ENCODE peak calls at places on chromosomes 7 and 10, in four cellular contexts. One of them, this sample, is unnamed. For H3K27me3 and H3K36me3, the result is how much of the 10 kb centered on the place peaks cover.

GRCh38 chr10:26725837-26726727 is 28.6 kb downstream of the PDSS1 start:
- DNase-seq in CD4-positive, alpha-beta memory T cell: peak
- DNase-seq in A673: peak
- DNase-seq in K562: peak
- DNase-seq in this sample: peak

GRCh38 chr7:130491841-130492518 is at the start of gene MEST:
- DNase-seq in CD4-positive, alpha-beta memory T cell: no peak
- DNase-seq in A673: peak
- DNase-seq in K562: no peak
- DNase-seq in this sample: peak

GRCh38 chr10:80261316-80262030 is 28.0 kb downstream of the MAT1A start:
- DNase-seq in CD4-positive, alpha-beta memory T cell: no peak
- DNase-seq in A673: no peak
- DNase-seq in K562: no peak
- DNase-seq in this sample: no peak

GRCh38 chr7:124388751-124389150 is 355.9 kb upstream of the TMEM229A start:
- DNase-seq in CD4-positive, alpha-beta memory T cell: no peak
- DNase-seq in A673: no peak
- DNase-seq in K562: no peak
- DNase-seq in this sample: no peak

GRCh38 chr7:154781369-154782303 is 221.3 kb downstream of the PAXIP1 start:
- DNase-seq in CD4-positive, alpha-beta memory T cell: no peak
- DNase-seq in A673: no peak
- DNase-seq in K562: no peak
- DNase-seq in this sample: no peak

GRCh38 chr7:47380325-47381131 is 201.4 kb downstream of the TNS3 start:
- DNase-seq in CD4-positive, alpha-beta memory T cell: no peak
- DNase-seq in A673: no peak
- DNase-seq in K562: peak
- DNase-seq in this sample: peak

GRCh38 chr7:712601-713457 is 13.7 kb upstream of the DNAAF5 start:
- DNase-seq in CD4-positive, alpha-beta memory T cell: no peak
- DNase-seq in A673: no peak
- DNase-seq in K562: no peak
- DNase-seq in this sample: peak

GRCh38 chr7:108515013-108515412 is 10.9 kb downstream of the PNPLA8 start:
- DNase-seq in CD4-positive, alpha-beta memory T cell: no peak
- DNase-seq in A673: peak
- DNase-seq in K562: no peak
- DNase-seq in this sample: no peak

GRCh38 chr7:128037880-128038619 is 6.8 kb upstream of the LRRC4 start:
- DNase-seq in CD4-positive, alpha-beta memory T cell: no peak
- DNase-seq in A673: no peak
- DNase-seq in K562: no peak
- DNase-seq in this sample: no peak

GRCh38 chr7:121097577-121097976 is 109.1 kb downstream of the CPED1 start:
- DNase-seq in CD4-positive, alpha-beta memory T cell: no peak
- DNase-seq in A673: no peak
- DNase-seq in K562: no peak
- DNase-seq in this sample: no peak

GRCh38 chr7:48130658-48131108 is 40.6 kb upstream of the ABCA13 start:
- DNase-seq in CD4-positive, alpha-beta memory T cell: no peak
- DNase-seq in A673: no peak
- DNase-seq in K562: no peak
- DNase-seq in this sample: no peak

GRCh38 chr7:42605800-42606199 is 306.1 kb downstream of the C7orf25 start:
- DNase-seq in CD4-positive, alpha-beta memory T cell: no peak
- DNase-seq in A673: no peak
- DNase-seq in K562: no peak
- DNase-seq in this sample: no peak

GRCh38 chr7:26103541-26104070 is 48.4 kb upstream of the NFE2L3 start:
- DNase-seq in CD4-positive, alpha-beta memory T cell: no peak
- DNase-seq in A673: no peak
- DNase-seq in K562: no peak
- DNase-seq in this sample: no peak

GRCh38 chr10:18044976-18045720 is 93.4 kb downstream of the SLC39A12 start:
- DNase-seq in CD4-positive, alpha-beta memory T cell: no peak
- DNase-seq in A673: peak
- DNase-seq in K562: no peak
- DNase-seq in this sample: no peak

GRCh38 chr7:25894902-25895791 is 256.9 kb upstream of the NFE2L3 start:
- DNase-seq in CD4-positive, alpha-beta memory T cell: peak
- DNase-seq in A673: peak
- DNase-seq in K562: peak
- DNase-seq in this sample: peak

GRCh38 chr7:28088032-28088431 is 92.6 kb downstream of the JAZF1 start:
- DNase-seq in CD4-positive, alpha-beta memory T cell: no peak
- DNase-seq in A673: no peak
- DNase-seq in K562: no peak
- DNase-seq in this sample: no peak

GRCh38 chr7:154852205-154852604 is 150.7 kb downstream of the PAXIP1 start:
- DNase-seq in CD4-positive, alpha-beta memory T cell: no peak
- DNase-seq in A673: no peak
- DNase-seq in K562: no peak
- DNase-seq in this sample: no peak

GRCh38 chr7:29811597-29811996 is 5.3 kb downstream of the WIPF3 start:
- DNase-seq in CD4-positive, alpha-beta memory T cell: no peak
- DNase-seq in A673: no peak
- DNase-seq in K562: no peak
- DNase-seq in this sample: no peak

GRCh38 chr7:156000601-156001396 is 188.5 kb upstream of the SHH start:
- DNase-seq in CD4-positive, alpha-beta memory T cell: no peak
- DNase-seq in A673: no peak
- DNase-seq in K562: no peak
- DNase-seq in this sample: peak
- H3K27me3 ChIP-seq in CD4-positive, alpha-beta memory T cell: under half
- H3K27me3 ChIP-seq in A673: under half
- H3K27me3 ChIP-seq in K562: half or more
- H3K27me3 ChIP-seq in this sample: under half

GRCh38 chr10:30216811-30217210 is 132.3 kb downstream of the MTPAP start:
- DNase-seq in CD4-positive, alpha-beta memory T cell: no peak
- DNase-seq in A673: no peak
- DNase-seq in K562: no peak
- DNase-seq in this sample: no peak
- H3K4me3 ChIP-seq in CD4-positive, alpha-beta memory T cell: no peak
- H3K4me3 ChIP-seq in A673: no peak
- H3K4me3 ChIP-seq in K562: no peak
- H3K4me3 ChIP-seq in this sample: no peak

DNA sequence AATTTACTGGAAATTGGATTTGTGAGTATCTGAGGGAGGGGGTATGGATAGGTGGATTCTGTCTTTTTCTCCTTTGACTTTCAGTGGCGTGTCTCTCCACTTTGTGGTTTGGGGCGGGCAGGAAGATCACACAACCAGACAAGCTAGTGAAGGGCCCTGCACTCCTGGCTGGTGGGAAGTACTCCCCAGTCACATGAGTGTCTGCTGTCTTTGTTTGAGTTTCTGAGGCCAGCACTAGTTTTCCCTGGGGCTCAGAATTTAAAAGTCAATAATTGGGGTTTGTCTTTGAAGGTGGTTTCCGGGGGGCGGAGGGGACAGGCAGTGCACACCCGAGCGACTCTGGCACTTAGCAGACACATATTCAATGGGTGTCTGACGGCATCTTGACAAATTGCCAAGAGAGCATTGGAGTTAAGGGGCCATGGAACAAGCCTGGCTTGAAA is 120.1 kb downstream of the WDFY4 start:
- DNase-seq in CD4-positive, alpha-beta memory T cell: no peak
- DNase-seq in A673: peak
- DNase-seq in K562: peak
- DNase-seq in this sample: no peak
- H3K36me3 ChIP-seq in CD4-positive, alpha-beta memory T cell: under half
- H3K36me3 ChIP-seq in A673: under half
- H3K36me3 ChIP-seq in K562: under half
- H3K36me3 ChIP-seq in this sample: under half

GRCh38 chr7:97013025-97013424 is 7.7 kb downstream of the DLX6 start:
- DNase-seq in CD4-positive, alpha-beta memory T cell: no peak
- DNase-seq in A673: no peak
- DNase-seq in K562: no peak
- DNase-seq in this sample: peak

GRCh38 chr7:97015279-97015678 is 9.4 kb downstream of the DLX5 start:
- DNase-seq in CD4-positive, alpha-beta memory T cell: no peak
- DNase-seq in A673: no peak
- DNase-seq in K562: no peak
- DNase-seq in this sample: no peak

GRCh38 chr7:97012293-97013005 is 7.1 kb downstream of the DLX6 start:
- DNase-seq in CD4-positive, alpha-beta memory T cell: no peak
- DNase-seq in A673: peak
- DNase-seq in K562: no peak
- DNase-seq in this sample: peak

GRCh38 chr7:97013555-97013954 is 8.2 kb downstream of the DLX6 start:
- DNase-seq in CD4-positive, alpha-beta memory T cell: no peak
- DNase-seq in A673: no peak
- DNase-seq in K562: no peak
- DNase-seq in this sample: no peak

GRCh38 chr7:97014145-97014544 is 8.8 kb downstream of the DLX6 start:
- DNase-seq in CD4-positive, alpha-beta memory T cell: no peak
- DNase-seq in A673: no peak
- DNase-seq in K562: no peak
- DNase-seq in this sample: no peak
- H3K27me3 ChIP-seq in CD4-positive, alpha-beta memory T cell: half or more
- H3K27me3 ChIP-seq in A673: half or more
- H3K27me3 ChIP-seq in K562: half or more
- H3K27me3 ChIP-seq in this sample: half or more